ENCODE peak calls at places on chromosomes 6 and 20, in four cellular contexts. One of them, this sample, is unnamed.
A peak's percentile ranks its signal among the peaks of the same experiment; 100 is the strongest.

GRCh38 chr20:25532971-25533391 is 52.4 kb downstream of the NINL start:
- DNase-seq in mucosa of descending colon: no peak
- DNase-seq in NCI-H1436: no peak
- DNase-seq in astrocyte of the hippocampus: no peak
- DNase-seq in this sample: no peak

GRCh38 chr6:5287205-5287965 is 26.1 kb downstream of the FARS2 start:
- DNase-seq in astrocyte of the hippocampus: peak; percentile 71
- DNase-seq in mucosa of descending colon: no peak
- DNase-seq in NCI-H1436: no peak
- DNase-seq in this sample: no peak

GRCh38 chr6:131629656-131630055 is 1.6 kb upstream of the MED23 start:
- DNase-seq in mucosa of descending colon: no peak
- DNase-seq in NCI-H1436: no peak
- DNase-seq in astrocyte of the hippocampus: peak; percentile 14
- DNase-seq in this sample: no peak

GRCh38 chr6:22147983-22148797 is 148.6 kb downstream of the PRL start:
- DNase-seq in NCI-H1436: no peak
- DNase-seq in astrocyte of the hippocampus: peak; percentile 90
- DNase-seq in mucosa of descending colon: peak; percentile 40
- DNase-seq in this sample: no peak

GRCh38 chr6:139881728-139882211 is 507.3 kb upstream of the CITED2 start:
- DNase-seq in NCI-H1436: no peak
- DNase-seq in mucosa of descending colon: peak; percentile 81
- DNase-seq in astrocyte of the hippocampus: peak; percentile 62
- DNase-seq in this sample: no peak

GRCh38 chr6:29355603-29356002 is 13.1 kb downstream of the OR5V1 start:
- DNase-seq in astrocyte of the hippocampus: no peak
- DNase-seq in mucosa of descending colon: no peak
- DNase-seq in NCI-H1436: no peak
- DNase-seq in this sample: no peak

GRCh38 chr6:133017581-133017980 is 203.2 kb downstream of the RPS12 start:
- DNase-seq in NCI-H1436: no peak
- DNase-seq in mucosa of descending colon: no peak
- DNase-seq in astrocyte of the hippocampus: peak; percentile 59
- DNase-seq in this sample: no peak

GRCh38 chr6:44049163-44049988 is 77.9 kb downstream of the MRPL14 start:
- DNase-seq in NCI-H1436: no peak
- DNase-seq in astrocyte of the hippocampus: no peak
- DNase-seq in mucosa of descending colon: peak; percentile 45
- DNase-seq in this sample: no peak

GRCh38 chr20:2599265-2600060 is 53.0 kb upstream of the NOP56 start:
- DNase-seq in astrocyte of the hippocampus: no peak
- DNase-seq in NCI-H1436: no peak
- DNase-seq in mucosa of descending colon: peak; percentile 63
- DNase-seq in this sample: no peak

This sample was measured in upper lobe of right lung.